ENCODE peak calls at places on chromosomes 16 and 17, in six cellular contexts. Q is ascending aorta, H is brain microvascular endothelial cell, D is psoas muscle, U is breast epithelium, Y is astrocyte of the cerebellum. W is an unnamed sample.

GRCh38 chr17:2964831-2965230 is 98.6 kb downstream of the OR1D5 start:
- DNase-seq in Q (no peak), H (no peak), D (no peak), U (no peak), Y (no peak), W (no peak)

GRCh38 chr16:81469710-81470481 is 25.3 kb downstream of the CMIP start:
- DNase-seq in Q (no peak), H (no peak), D (no peak), U (no peak), Y (no peak), W (no peak)

GRCh38 chr17:73311781-73312641 is at the start of gene CDC42EP4:
- DNase-seq in Q (peak; percentile 98), H (peak; percentile 91), D (peak; percentile 96), U (peak; percentile 98), Y (peak; percentile 75), W (no peak)

GRCh38 chr16:27969574-27969973 is 93.9 kb downstream of the GSG1L start:
- DNase-seq in Q (no peak), H (no peak), D (no peak), U (no peak), Y (no peak), W (no peak)

GRCh38 chr16:977096-977701 is 4.4 kb upstream of the SOX8 start:
- DNase-seq in Q (peak; percentile 87), H (no peak), D (peak; percentile 59), U (no peak), Y (no peak), W (no peak)

GRCh38 chr17:32719702-32720101 is 157.2 kb downstream of the MYO1D start:
- DNase-seq in Q (no peak), H (no peak), D (no peak), U (no peak), Y (no peak), W (no peak)

GRCh38 chr16:55779391-55780094 is 53.4 kb downstream of the CES1 start:
- DNase-seq in Q (no peak), H (no peak), D (no peak), U (no peak), Y (no peak), W (no peak)

GRCh38 chr17:38673714-38674012 is 1.1 kb downstream of the EPOP start:
- DNase-seq in Q (no peak), H (no peak), D (peak; percentile 32), U (no peak), Y (no peak), W (no peak)

GRCh38 chr17:31744541-31744951 is 114.5 kb downstream of the COPRS start:
- DNase-seq in Q (no peak), H (no peak), D (no peak), U (no peak), Y (no peak), W (no peak)

GRCh38 chr17:2416010-2416734 is 15.3 kb upstream of the MNT start:
- DNase-seq in Q (peak; percentile 97), H (peak; percentile 85), D (peak; percentile 90), U (peak; percentile 91), Y (peak; percentile 81), W (no peak)

GRCh38 chr17:35713069-35713728 is 18.2 kb upstream of the RASL10B start:
- DNase-seq in Q (peak; percentile 91), H (peak; percentile 82), D (peak; percentile 16), U (no peak), Y (peak; percentile 95), W (peak; percentile 57)

DNA sequence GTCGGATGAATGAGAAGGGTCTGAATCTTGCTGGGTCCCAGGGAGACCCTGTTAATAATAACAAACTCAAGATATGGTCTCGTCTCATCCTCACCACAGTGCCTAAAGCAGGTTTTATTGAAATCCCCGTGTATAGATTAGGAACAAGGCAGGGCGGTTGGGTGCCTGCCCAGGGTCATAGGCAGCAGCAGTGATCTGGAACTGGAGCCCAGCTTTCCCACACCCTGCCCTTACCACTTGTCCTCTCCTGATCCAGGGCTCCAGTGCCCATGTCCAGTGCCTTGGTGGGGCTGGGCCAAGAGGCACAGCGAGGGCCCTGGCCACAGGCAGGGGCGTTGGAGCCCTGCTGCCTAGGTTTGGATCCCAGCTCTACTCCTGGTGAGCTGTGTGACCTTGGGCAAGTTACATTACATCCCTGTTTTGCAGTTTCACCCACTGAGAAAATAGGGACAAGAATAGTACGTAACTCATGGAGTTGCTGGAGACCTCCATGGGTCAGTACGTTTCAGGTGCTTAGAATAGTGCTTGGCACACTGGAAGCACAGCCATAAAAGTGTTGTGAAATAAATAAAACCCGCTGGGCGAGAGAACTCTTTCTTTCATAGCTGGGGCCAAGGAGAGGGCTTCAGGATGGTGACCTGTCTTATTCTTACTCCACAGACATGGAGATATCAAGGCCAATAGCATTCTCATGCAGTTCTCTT is 13.9 kb downstream of the SOCS3 start:
- DNase-seq in Q (no peak), H (no peak), D (no peak), U (no peak), Y (no peak), W (no peak)
- H3K4me3 ChIP-seq in Q (no peak overlapping the region), H (no peak overlapping the region), D (no peak overlapping the region), U (no peak overlapping the region), Y (no peak overlapping the region), W (no peak overlapping the region)

GRCh38 chr17:78186689-78187595 is at the start of the genes AFMID and TK1:
- DNase-seq in Q (peak; percentile 98), H (peak; percentile 95), D (peak; percentile 97), U (peak; percentile 99), Y (peak; percentile 92), W (peak; percentile 85)
- TF ChIP-seq CTCF in Q (peak; percentile 81), H (peak; percentile 72), D (peak; percentile 76), U (peak; percentile 83), Y (peak; percentile 75), W (peak; percentile 76)

GRCh38 chr16:62036807-62037135 is 533 bp upstream of the CDH8 start:
- DNase-seq in Q (no peak), H (no peak), D (no peak), U (no peak), Y (no peak), W (no peak)

GRCh38 chr16:62036101-62036806 is at the start of gene CDH8:
- DNase-seq in Q (peak; percentile 63), H (peak; percentile 36), D (no peak), U (no peak), Y (no peak), W (no peak)

GRCh38 chr16:62033065-62033464 is 3.2 kb downstream of the CDH8 start:
- DNase-seq in Q (no peak), H (no peak), D (no peak), U (no peak), Y (no peak), W (no peak)

GRCh38 chr16:62035115-62036092 is 834 bp downstream of the CDH8 start:
- DNase-seq in Q (no peak), H (no peak), D (no peak), U (no peak), Y (no peak), W (no peak)

GRCh38 chr16:62034236-62035114 is 1.8 kb downstream of the CDH8 start:
- DNase-seq in Q (no peak), H (no peak), D (no peak), U (no peak), Y (no peak), W (no peak)
- H3K4me3 ChIP-seq in Q (peak overlapping the region; percentile 79), H (peak overlapping the region; percentile 37), D (peak overlapping the region; percentile 42), U (peak overlapping the region; percentile 30), Y (peak overlapping the region; percentile 46), W (no peak overlapping the region)

GRCh38 chr16:30065112-30065942 is at the start of gene ALDOA:
- DNase-seq in Q (peak; percentile 99), H (peak; percentile 98), D (peak; percentile 99), U (peak; percentile 98), Y (peak; percentile 95), W (peak; percentile 94)
- TF ChIP-seq CTCF in Q (no peak), H (no peak), D (no peak), U (no peak), Y (no peak), W (no peak)

DNA sequence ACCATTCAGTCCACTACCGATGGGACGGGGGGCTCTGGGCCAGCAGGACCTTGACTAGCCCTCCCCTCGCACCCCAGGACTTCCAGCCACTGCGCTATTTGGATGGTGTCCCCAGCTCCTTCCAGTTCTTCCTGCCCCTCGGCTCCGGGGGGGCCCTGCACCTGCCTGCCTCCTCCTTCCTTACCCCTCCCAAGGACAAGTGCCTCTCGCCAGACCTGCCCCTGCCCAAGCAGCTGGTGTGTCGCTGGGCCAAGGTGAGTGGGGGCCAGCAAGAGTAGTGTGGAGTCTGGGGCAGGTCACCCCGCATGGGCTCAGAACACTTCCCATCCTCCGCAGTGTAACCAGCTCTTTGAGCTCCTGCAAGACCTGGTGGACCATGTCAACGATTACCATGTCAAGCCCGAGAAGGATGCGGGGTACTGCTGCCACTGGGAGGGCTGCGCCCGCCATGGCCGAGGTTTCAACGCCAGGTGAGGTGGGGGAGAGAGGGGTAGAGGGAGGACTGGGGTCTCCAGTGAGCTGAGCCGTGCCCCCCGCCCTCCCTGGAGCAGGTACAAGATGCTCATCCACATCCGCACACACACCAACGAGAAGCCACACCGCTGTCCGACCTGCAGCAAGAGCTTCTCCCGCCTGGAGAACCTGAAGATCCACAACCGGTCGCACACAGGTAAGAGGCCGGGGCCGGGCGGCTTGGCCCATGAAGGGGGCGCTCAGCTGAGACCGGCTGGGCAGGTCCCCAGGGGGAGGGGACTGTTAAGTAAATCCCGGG is 16.2 kb downstream of the PAM16 start:
- DNase-seq in Q (no peak), H (no peak), D (no peak), U (no peak), Y (no peak), W (no peak)
- H3K4me3 ChIP-seq in Q (no peak overlapping the region), H (no peak overlapping the region), D (no peak overlapping the region), U (no peak overlapping the region), Y (no peak overlapping the region), W (no peak overlapping the region)

GRCh38 chr17:80969030-80969673 is 22.5 kb upstream of the CHMP6 start:
- DNase-seq in Q (no peak), H (no peak), D (no peak), U (no peak), Y (no peak), W (no peak)

GRCh38 chr17:80971704-80972304 is 19.8 kb upstream of the CHMP6 start:
- DNase-seq in Q (no peak), H (no peak), D (no peak), U (no peak), Y (no peak), W (no peak)

GRCh38 chr17:80969674-80970043 is 22.0 kb upstream of the CHMP6 start:
- DNase-seq in Q (no peak), H (no peak), D (no peak), U (no peak), Y (no peak), W (no peak)

GRCh38 chr17:80970044-80970761 is 21.4 kb upstream of the CHMP6 start:
- DNase-seq in Q (no peak), H (no peak), D (peak; percentile 62), U (no peak), Y (no peak), W (no peak)

DNA sequence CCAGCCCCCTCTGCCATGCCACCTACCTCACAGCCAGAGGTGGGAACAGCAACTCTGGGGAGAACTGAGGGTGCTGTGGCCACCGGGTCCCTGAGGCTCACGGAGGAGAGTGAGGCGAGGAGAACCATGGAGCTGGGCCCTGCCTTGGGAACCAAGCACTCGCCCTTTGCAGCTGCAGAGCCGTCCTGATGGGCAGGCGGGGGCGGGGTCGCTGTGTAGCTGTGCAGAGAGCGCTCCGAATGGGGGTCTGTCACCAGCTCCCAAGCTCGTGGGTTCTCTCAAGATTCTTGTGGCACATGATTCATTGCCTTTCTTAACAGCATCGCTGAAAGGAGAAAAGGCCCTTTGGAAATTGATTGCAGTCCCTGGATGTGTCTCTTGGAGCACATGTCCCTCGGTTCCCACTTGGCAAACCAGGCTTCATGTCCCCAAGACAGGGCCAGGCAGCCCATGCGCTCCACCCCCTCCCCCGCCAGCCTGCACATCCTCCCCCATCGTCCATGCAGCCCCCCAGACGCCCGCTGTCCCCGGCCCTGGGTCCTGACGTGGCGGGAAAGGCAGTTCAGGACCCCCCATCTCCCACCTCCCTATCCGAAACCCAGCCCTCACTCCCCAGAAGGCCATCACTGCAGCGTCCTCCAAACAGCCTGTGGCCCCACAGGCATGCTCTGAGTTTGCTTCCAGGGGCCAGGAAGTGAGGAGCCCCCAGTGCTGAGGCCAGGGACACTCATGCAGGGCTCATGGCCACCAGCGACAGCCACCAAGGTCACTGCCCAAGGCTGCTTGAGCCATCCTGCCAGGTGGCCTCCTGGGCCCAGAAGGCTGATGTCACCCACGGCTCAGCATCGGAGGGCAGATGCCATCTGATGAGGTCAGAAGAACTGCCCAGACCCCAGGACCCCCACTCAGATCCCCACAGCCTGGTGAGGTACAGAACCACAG is 20.6 kb upstream of the CHMP6 start:
- DNase-seq in Q (no peak), H (no peak), D (no peak), U (no peak), Y (no peak), W (no peak)
- TF ChIP-seq CTCF in Q (no peak), H (no peak), D (peak; percentile 2), U (peak; percentile 1), Y (no peak), W (peak; percentile 0)

W was measured in HFF-Myc.